ENCODE peak calls at places on chromosomes 3 and 15, in eight cellular contexts. V is astrocyte of the spinal cord; H is NB4; Q is effector CD8-positive, alpha-beta T cell; R is fibroblast of the aortic adventitia; A is GM12891; M is activated naive CD4-positive, alpha-beta T cell; W is activated T-helper 2 cell treated with anti-CD3 and anti-CD28 coated beads, Interferon-gamma antibody, Interleukin-2, Interleukin-4, amounts not matched to agents 10 μg/mL and 5 μg/mL and 100 μg/mL, durations not matched to agents 14 hours and 24 hours and 36 hours. D is an unnamed sample.

GRCh38 chr15:47784820-47785219 is 67.5 kb downstream of the SEMA6D start:
- DNase-seq in W (no peak), Q (no peak), M (no peak), V (no peak), R (no peak), H (no peak), A (no peak), D (no peak)

GRCh38 chr3:52053307-52054304 is 2.8 kb downstream of the DUSP7 start:
- DNase-seq in Q (no peak), V (no peak), A (no peak), M (no peak), R (peak), H (peak), W (peak), D (peak)

GRCh38 chr3:180594631-180595348 is 7.2 kb upstream of the TTC14 start:
- DNase-seq in Q (no peak), A (no peak), M (no peak), R (peak), H (peak), V (peak), W (no peak), D (no peak)

GRCh38 chr3:13106308-13106970 is 33.2 kb upstream of the IQSEC1 start:
- DNase-seq in V (no peak), Q (no peak), W (no peak), M (no peak), R (no peak), H (no peak), A (no peak), D (no peak)

GRCh38 chr3:18758047-18758704 is 333.0 kb upstream of the SATB1 start:
- DNase-seq in A (no peak), V (peak), R (peak), M (no peak), Q (no peak), W (peak), H (peak), D (no peak)

GRCh38 chr3:187516446-187516845 is 148.3 kb downstream of the RTP4 start:
- DNase-seq in M (no peak), H (no peak), R (peak), A (no peak), V (no peak), W (no peak), Q (no peak), D (no peak)

GRCh38 chr15:56739474-56739873 is 6.2 kb upstream of the ZNF280D start:
- DNase-seq in Q (no peak), M (no peak), H (no peak), R (no peak), V (no peak), W (no peak), A (no peak), D (no peak)

GRCh38 chr3:69774029-69774428 is 34.8 kb downstream of the MITF start:
- DNase-seq in A (no peak), Q (no peak), H (no peak), W (no peak), V (no peak), M (no peak), R (peak), D (no peak)

GRCh38 chr3:66378256-66378655 is 122.6 kb downstream of the LRIG1 start:
- DNase-seq in H (peak), R (peak), M (no peak), V (no peak), Q (no peak), W (no peak), A (no peak), D (no peak)

GRCh38 chr15:45143056-45143455 is 13.3 kb downstream of the DUOX1 start:
- DNase-seq in W (no peak), V (no peak), M (no peak), R (no peak), A (no peak), H (no peak), Q (no peak), D (no peak)

GRCh38 chr3:197801801-197802504 is 10.9 kb downstream of the LRCH3 start:
- DNase-seq in R (peak), Q (no peak), W (no peak), H (peak), V (no peak), A (no peak), M (no peak), D (no peak)

GRCh38 chr3:96852849-96853248 is 38.5 kb downstream of the EPHA6 start:
- DNase-seq in W (no peak), H (no peak), V (no peak), M (no peak), R (no peak), A (no peak), Q (no peak), D (no peak)

GRCh38 chr3:195097331-195098255 is 173.4 kb downstream of the XXYLT1 start:
- DNase-seq in Q (no peak), H (peak), M (no peak), R (no peak), A (no peak), V (no peak), W (no peak), D (peak)

GRCh38 chr3:115325539-115325938 is 178.5 kb upstream of the ZBTB20 start:
- DNase-seq in W (no peak), H (peak), Q (no peak), V (peak), M (no peak), R (peak), A (no peak), D (no peak)

GRCh38 chr3:13878711-13879101 is 1.2 kb downstream of the WNT7A start:
- DNase-seq in Q (no peak), A (no peak), V (no peak), M (no peak), H (no peak), R (no peak), W (no peak), D (peak)

GRCh38 chr3:111691293-111691909 is 96.3 kb upstream of the ZBED2 start:
- DNase-seq in H (peak), W (no peak), A (no peak), M (no peak), V (peak), Q (no peak), R (peak), D (no peak)

GRCh38 chr3:27431116-27431515 is 53.1 kb downstream of the SLC4A7 start:
- DNase-seq in W (no peak), V (peak), R (peak), M (no peak), Q (no peak), A (no peak), H (no peak), D (no peak)

GRCh38 chr15:27977656-27978055 is 121.5 kb downstream of the OCA2 start:
- DNase-seq in M (no peak), Q (no peak), R (no peak), A (no peak), V (peak), W (no peak), H (no peak), D (no peak)

GRCh38 chr15:31151301-31152233 is 50.0 kb upstream of the TRPM1 start:
- DNase-seq in A (no peak), M (no peak), R (no peak), W (no peak), Q (no peak), H (no peak), V (no peak), D (no peak)

GRCh38 chr3:132161608-132162007 is 126.8 kb upstream of the CPNE4 start:
- DNase-seq in W (no peak), M (no peak), V (no peak), Q (no peak), H (peak), R (no peak), A (no peak), D (no peak)

GRCh38 chr3:24662449-24663345 is 168.0 kb upstream of the THRB start:
- DNase-seq in W (no peak), M (no peak), Q (no peak), R (no peak), H (no peak), A (no peak), V (no peak), D (no peak)

GRCh38 chr3:126419151-126419703 is 24.5 kb downstream of the CFAP100 start:
- DNase-seq in R (no peak), A (no peak), W (no peak), M (no peak), Q (no peak), H (peak), V (no peak), D (no peak)

GRCh38 chr3:114310701-114311100 is 16.9 kb downstream of the TIGIT start:
- DNase-seq in M (no peak), W (no peak), Q (no peak), V (no peak), A (no peak), R (no peak), H (no peak), D (no peak)

D was measured in activated naive CD8-positive, alpha-beta T cell treated with anti-CD3 and anti-CD28 coated beads, Interleukin-2, amount 10 ng/mL, durations not matched to agents 7 days and 5 days.